ENCODE peak calls at places on chromosomes 13 and 19, in four cellular contexts. One of them, this sample, is unnamed.
A peak's percentile ranks its signal among the peaks of the same experiment; 100 is the strongest.

GRCh38 chr19:48194041-48194871 is 23.8 kb downstream of the ZSWIM9 start:
- DNase-seq in cardiac muscle cell: peak; percentile 24
- DNase-seq in pancreas: no peak
- DNase-seq in Kasumi-1: peak; percentile 19
- DNase-seq in this sample: peak; percentile 34

GRCh38 chr13:39095500-39095899 is 57.2 kb downstream of the NHLRC3 start:
- DNase-seq in cardiac muscle cell: no peak
- DNase-seq in pancreas: no peak
- DNase-seq in Kasumi-1: no peak
- DNase-seq in this sample: no peak

GRCh38 chr13:39675904-39676303 is 20.4 kb downstream of the COG6 start:
- DNase-seq in cardiac muscle cell: peak; percentile 11
- DNase-seq in pancreas: no peak
- DNase-seq in Kasumi-1: no peak
- DNase-seq in this sample: no peak

GRCh38 chr19:46963093-46963734 is 56.4 kb upstream of the NPAS1 start:
- DNase-seq in cardiac muscle cell: peak; percentile 96
- DNase-seq in pancreas: no peak
- DNase-seq in Kasumi-1: no peak
- DNase-seq in this sample: no peak

GRCh38 chr13:99605417-99606321 is 104.4 kb downstream of the TM9SF2 start:
- DNase-seq in cardiac muscle cell: peak; percentile 48
- DNase-seq in pancreas: peak; percentile 66
- DNase-seq in Kasumi-1: peak; percentile 73
- DNase-seq in this sample: peak; percentile 64

GRCh38 chr19:5002143-5002542 is 33.2 kb downstream of the KDM4B start:
- DNase-seq in cardiac muscle cell: peak; percentile 27
- DNase-seq in pancreas: no peak
- DNase-seq in Kasumi-1: no peak
- DNase-seq in this sample: no peak

GRCh38 chr19:37594982-37595382 is 306 bp downstream of the ZNF540 start:
- DNase-seq in cardiac muscle cell: peak; percentile 67
- DNase-seq in pancreas: peak; percentile 58
- DNase-seq in Kasumi-1: peak; percentile 69
- DNase-seq in this sample: no peak

GRCh38 chr13:87889241-87889640 is 218.1 kb downstream of the SLITRK5 start:
- DNase-seq in cardiac muscle cell: no peak
- DNase-seq in pancreas: no peak
- DNase-seq in Kasumi-1: no peak
- DNase-seq in this sample: no peak

GRCh38 chr13:26727122-26727521 is 33.5 kb downstream of the GPR12 start:
- DNase-seq in cardiac muscle cell: no peak
- DNase-seq in pancreas: no peak
- DNase-seq in Kasumi-1: no peak
- DNase-seq in this sample: no peak

GRCh38 chr13:113465241-113465640 is 12.0 kb upstream of the ADPRHL1 start:
- DNase-seq in cardiac muscle cell: no peak
- DNase-seq in pancreas: no peak
- DNase-seq in Kasumi-1: no peak
- DNase-seq in this sample: no peak

GRCh38 chr13:49240017-49240416 is 7.7 kb upstream of the CDADC1 start:
- DNase-seq in cardiac muscle cell: peak; percentile 45
- DNase-seq in pancreas: no peak
- DNase-seq in Kasumi-1: peak; percentile 78
- DNase-seq in this sample: no peak

GRCh38 chr13:107788464-107789165 is 426.7 kb downstream of the LIG4 start:
- DNase-seq in cardiac muscle cell: no peak
- DNase-seq in pancreas: no peak
- DNase-seq in Kasumi-1: no peak
- DNase-seq in this sample: peak; percentile 79

GRCh38 chr19:52622261-52622660 is 15.9 kb downstream of the ZNF83 start:
- DNase-seq in cardiac muscle cell: no peak
- DNase-seq in pancreas: no peak
- DNase-seq in Kasumi-1: no peak
- DNase-seq in this sample: no peak

GRCh38 chr13:43687038-43687437 is 99.7 kb downstream of the ENOX1 start:
- DNase-seq in cardiac muscle cell: no peak
- DNase-seq in pancreas: no peak
- DNase-seq in Kasumi-1: no peak
- DNase-seq in this sample: no peak

GRCh38 chr19:17159466-17160393 is 55.4 kb upstream of the USE1 start:
- DNase-seq in cardiac muscle cell: no peak
- DNase-seq in pancreas: no peak
- DNase-seq in Kasumi-1: no peak
- DNase-seq in this sample: no peak

GRCh38 chr19:5963855-5964254 is 14.1 kb downstream of the RANBP3 start:
- DNase-seq in cardiac muscle cell: no peak
- DNase-seq in pancreas: no peak
- DNase-seq in Kasumi-1: no peak
- DNase-seq in this sample: no peak

GRCh38 chr13:35711909-35712308 is 235.4 kb upstream of the MAB21L1 start:
- DNase-seq in cardiac muscle cell: no peak
- DNase-seq in pancreas: no peak
- DNase-seq in Kasumi-1: no peak
- DNase-seq in this sample: no peak

GRCh38 chr19:28966737-28967401 is 246.1 kb downstream of the UQCRFS1 start:
- DNase-seq in cardiac muscle cell: peak; percentile 21
- DNase-seq in pancreas: no peak
- DNase-seq in Kasumi-1: no peak
- DNase-seq in this sample: no peak

GRCh38 chr13:49546559-49546958 is 38.8 kb downstream of the RCBTB1 start:
- DNase-seq in cardiac muscle cell: no peak
- DNase-seq in pancreas: no peak
- DNase-seq in Kasumi-1: no peak
- DNase-seq in this sample: no peak

GRCh38 chr19:38665950-38666661 is 18.7 kb downstream of the ACTN4 start:
- DNase-seq in cardiac muscle cell: peak; percentile 83
- DNase-seq in pancreas: peak; percentile 72
- DNase-seq in Kasumi-1: no peak
- DNase-seq in this sample: no peak

GRCh38 chr19:48859711-48860572 is 8.5 kb downstream of the PLEKHA4 start:
- DNase-seq in cardiac muscle cell: no peak
- DNase-seq in pancreas: peak; percentile 93
- DNase-seq in Kasumi-1: no peak
- DNase-seq in this sample: peak; percentile 55

GRCh38 chr19:33062902-33063301 is 1.8 kb downstream of the RHPN2 start:
- DNase-seq in cardiac muscle cell: no peak
- DNase-seq in pancreas: no peak
- DNase-seq in Kasumi-1: no peak
- DNase-seq in this sample: no peak

GRCh38 chr19:11361771-11362731 is 6.8 kb downstream of the PLPPR2 start:
- DNase-seq in cardiac muscle cell: no peak
- DNase-seq in pancreas: peak; percentile 35
- DNase-seq in Kasumi-1: no peak
- DNase-seq in this sample: peak; percentile 31

GRCh38 chr13:20779405-20779804 is 5.6 kb upstream of the EEF1AKMT1 start:
- DNase-seq in cardiac muscle cell: no peak
- DNase-seq in pancreas: no peak
- DNase-seq in Kasumi-1: no peak
- DNase-seq in this sample: no peak

GRCh38 chr13:30720470-30720869 is 14.9 kb upstream of the ALOX5AP start:
- DNase-seq in cardiac muscle cell: no peak
- DNase-seq in pancreas: no peak
- DNase-seq in Kasumi-1: peak; percentile 51
- DNase-seq in this sample: no peak

GRCh38 chr13:40666905-40667621 is 622 bp upstream of the FOXO1 start:
- DNase-seq in cardiac muscle cell: no peak
- DNase-seq in pancreas: peak; percentile 62
- DNase-seq in Kasumi-1: peak; percentile 28
- DNase-seq in this sample: peak; percentile 86

GRCh38 chr19:7554990-7555864 is 19.7 kb downstream of the PNPLA6 start:
- DNase-seq in cardiac muscle cell: no peak
- DNase-seq in pancreas: peak; percentile 51
- DNase-seq in Kasumi-1: no peak
- DNase-seq in this sample: peak; percentile 91